ENCODE peak calls at places on chromosomes 12 and 14, in four cellular contexts. Y, E, Q and O are unnamed samples.

GRCh38 chr12:62642509-62642908 is 175.9 kb downstream of the MON2 start:
- DNase-seq in Y (no peak), E (no peak), Q (no peak), O (no peak)

GRCh38 chr14:34247605-34248004 is 214.4 kb downstream of the SPTSSA start:
- DNase-seq in Y (no peak), E (no peak), Q (no peak), O (no peak)

GRCh38 chr12:39892146-39892545 is 213.7 kb downstream of the SLC2A13 start:
- DNase-seq in Y (no peak), E (no peak), Q (no peak), O (no peak)

GRCh38 chr14:96393292-96393691 is 1.4 kb downstream of the AK7 start:
- DNase-seq in Y (no peak), E (no peak), Q (no peak), O (no peak)

GRCh38 chr14:76595266-76595665 is 166.0 kb upstream of the VASH1 start:
- DNase-seq in Y (no peak), E (no peak), Q (no peak), O (no peak)

GRCh38 chr12:116636636-116637519 is 77.7 kb downstream of the MAP1LC3B2 start:
- DNase-seq in Y (no peak), E (no peak), Q (no peak), O (no peak)

GRCh38 chr12:127108360-127109215 is 1158.4 kb upstream of the TMEM132C start:
- DNase-seq in Y (peak; percentile 54), E (peak; percentile 39), Q (no peak), O (peak; percentile 57)

GRCh38 chr14:53295372-53295771 is 142.2 kb upstream of the DDHD1 start:
- DNase-seq in Y (no peak), E (no peak), Q (no peak), O (no peak)

GRCh38 chr12:9870311-9870866 is 1.2 kb upstream of the CLEC2B start:
- DNase-seq in Y (peak; percentile 39), E (no peak), Q (no peak), O (no peak)

GRCh38 chr12:108955225-108955835 is 65.5 kb downstream of the SVOP start:
- DNase-seq in Y (no peak), E (no peak), Q (no peak), O (no peak)

GRCh38 chr12:94145231-94145979 is 3.0 kb upstream of the PLXNC1 start:
- DNase-seq in Y (peak; percentile 70), E (no peak), Q (no peak), O (peak; percentile 64)

GRCh38 chr12:50772877-50773276 is 9.0 kb downstream of the ATF1 start:
- DNase-seq in Y (no peak), E (no peak), Q (no peak), O (no peak)

GRCh38 chr12:27412047-27412446 is 34.5 kb upstream of the SMCO2 start:
- DNase-seq in Y (no peak), E (no peak), Q (no peak), O (no peak)

GRCh38 chr12:109331546-109331945 is 16.2 kb upstream of the MYO1H start:
- DNase-seq in Y (no peak), E (no peak), Q (no peak), O (no peak)

GRCh38 chr14:24710403-24711063 is 76.5 kb upstream of the GZMB start:
- DNase-seq in Y (peak; percentile 75), E (peak; percentile 51), Q (peak; percentile 12), O (peak; percentile 63)

GRCh38 chr14:74804219-74804825 is 41.2 kb downstream of the YLPM1 start:
- DNase-seq in Y (peak; percentile 59), E (no peak), Q (no peak), O (peak; percentile 4)

GRCh38 chr12:124466200-124467128 is 100.9 kb downstream of the NCOR2 start:
- DNase-seq in Y (no peak), E (peak; percentile 93), Q (peak; percentile 89), O (no peak)

GRCh38 chr12:88866881-88867280 is 286.6 kb upstream of the KITLG start:
- DNase-seq in Y (no peak), E (no peak), Q (no peak), O (no peak)

GRCh38 chr12:79737875-79738718 is 47.3 kb upstream of the PAWR start:
- DNase-seq in Y (peak; percentile 31), E (peak; percentile 2), Q (no peak), O (peak; percentile 2)

GRCh38 chr14:68403191-68403781 is 389.6 kb downstream of the ZFP36L1 start:
- DNase-seq in Y (no peak), E (no peak), Q (no peak), O (no peak)

GRCh38 chr14:57578427-57579220 is 85.0 kb upstream of the CCDC198 start:
- DNase-seq in Y (no peak), E (no peak), Q (no peak), O (no peak)